ENCODE peak calls at places on chromosomes 3 and 15, in five cellular contexts. One of them, this sample, is unnamed.

GRCh38 chr3:194852836-194853508 is 167.3 kb downstream of the FAM43A start:
- DNase-seq in H9: no peak
- DNase-seq in tibial artery: no peak
- DNase-seq in endothelial cell: no peak
- DNase-seq in tibial nerve: no peak
- DNase-seq in this sample: no peak

GRCh38 chr3:134037168-134037567 is 7.4 kb upstream of the SLCO2A1 start:
- DNase-seq in H9: no peak
- DNase-seq in tibial artery: no peak
- DNase-seq in endothelial cell: no peak
- DNase-seq in tibial nerve: no peak
- DNase-seq in this sample: no peak

GRCh38 chr3:108008931-108009635 is 81.7 kb downstream of the CD47 start:
- DNase-seq in H9: no peak
- DNase-seq in tibial artery: no peak
- DNase-seq in endothelial cell: no peak
- DNase-seq in tibial nerve: no peak
- DNase-seq in this sample: no peak

GRCh38 chr3:48128779-48129178 is 59.4 kb downstream of the CDC25A start:
- DNase-seq in H9: no peak
- DNase-seq in tibial artery: no peak
- DNase-seq in endothelial cell: no peak
- DNase-seq in tibial nerve: no peak
- DNase-seq in this sample: no peak

GRCh38 chr15:78284758-78285157 is 14.7 kb downstream of the SKIC8 start:
- DNase-seq in H9: no peak
- DNase-seq in tibial artery: no peak
- DNase-seq in endothelial cell: no peak
- DNase-seq in tibial nerve: no peak
- DNase-seq in this sample: no peak

GRCh38 chr3:100198579-100199269 is 62.1 kb upstream of the TBC1D23 start:
- DNase-seq in H9: no peak
- DNase-seq in tibial artery: no peak
- DNase-seq in endothelial cell: no peak
- DNase-seq in tibial nerve: no peak
- DNase-seq in this sample: no peak

GRCh38 chr3:177229791-177230190 is 32.5 kb upstream of the TBL1XR1 start:
- DNase-seq in H9: no peak
- DNase-seq in tibial artery: no peak
- DNase-seq in endothelial cell: no peak
- DNase-seq in tibial nerve: no peak
- DNase-seq in this sample: no peak

GRCh38 chr15:83854950-83855707 is 201.2 kb downstream of the ADAMTSL3 start:
- DNase-seq in H9: no peak
- DNase-seq in tibial artery: no peak
- DNase-seq in endothelial cell: no peak
- DNase-seq in tibial nerve: no peak
- DNase-seq in this sample: peak

GRCh38 chr3:33115024-33115768 is 1.4 kb downstream of the CRTAP start:
- DNase-seq in H9: no peak
- DNase-seq in tibial artery: peak
- DNase-seq in endothelial cell: no peak
- DNase-seq in tibial nerve: peak
- DNase-seq in this sample: peak

GRCh38 chr3:45332901-45333407 is 55.4 kb upstream of the LARS2 start:
- DNase-seq in H9: no peak
- DNase-seq in tibial artery: no peak
- DNase-seq in endothelial cell: no peak
- DNase-seq in tibial nerve: no peak
- DNase-seq in this sample: peak

GRCh38 chr3:133330043-133330442 is 69.8 kb upstream of the BFSP2 start:
- DNase-seq in H9: peak
- DNase-seq in tibial artery: no peak
- DNase-seq in endothelial cell: peak
- DNase-seq in tibial nerve: no peak
- DNase-seq in this sample: no peak